ENCODE peak calls at places on chromosome 1, in five cellular contexts. One of them, this sample, is unnamed. For H3K4me1 and H3K36me3, the result is how much of the 10 kb centered on the place peaks cover.

GRCh38 chr1:203467550-203467921 is 8.1 kb upstream of the PRELP start:
- DNase-seq in HCT116: no peak
- DNase-seq in HepG2: no peak
- DNase-seq in body of pancreas: peak
- DNase-seq in lung: no peak
- DNase-seq in this sample: no peak

GRCh38 chr1:116122955-116123757 is 12.0 kb downstream of the MAB21L3 start:
- DNase-seq in HepG2: peak
- DNase-seq in HCT116: no peak
- DNase-seq in lung: peak
- DNase-seq in body of pancreas: peak
- DNase-seq in this sample: peak

GRCh38 chr1:240967070-240967724 is 355.2 kb upstream of the GREM2 start:
- DNase-seq in body of pancreas: no peak
- DNase-seq in HepG2: peak
- DNase-seq in lung: no peak
- DNase-seq in HCT116: no peak
- DNase-seq in this sample: peak

GRCh38 chr1:217891966-217892365 is 260.8 kb downstream of the SPATA17 start:
- DNase-seq in body of pancreas: no peak
- DNase-seq in HCT116: no peak
- DNase-seq in HepG2: no peak
- DNase-seq in lung: no peak
- DNase-seq in this sample: no peak

GRCh38 chr1:108050134-108050533 is 85.2 kb upstream of the VAV3 start:
- DNase-seq in body of pancreas: peak
- DNase-seq in HCT116: no peak
- DNase-seq in lung: no peak
- DNase-seq in HepG2: no peak
- DNase-seq in this sample: no peak

GRCh38 chr1:201480231-201481003 is 11.4 kb upstream of the PHLDA3 start:
- DNase-seq in HCT116: peak
- DNase-seq in HepG2: peak
- DNase-seq in body of pancreas: peak
- DNase-seq in lung: peak
- DNase-seq in this sample: peak

GRCh38 chr1:43908226-43908625 is 25.4 kb upstream of the ARTN start:
- DNase-seq in HCT116: no peak
- DNase-seq in lung: no peak
- DNase-seq in body of pancreas: no peak
- DNase-seq in HepG2: no peak
- DNase-seq in this sample: no peak

GRCh38 chr1:238954865-238955264 is 431.5 kb upstream of the CHRM3 start:
- DNase-seq in body of pancreas: no peak
- DNase-seq in lung: no peak
- DNase-seq in HCT116: no peak
- DNase-seq in HepG2: no peak
- DNase-seq in this sample: no peak

GRCh38 chr1:147243228-147243685 is 773 bp downstream of the CHD1L start:
- DNase-seq in lung: no peak
- DNase-seq in HCT116: no peak
- DNase-seq in HepG2: peak
- DNase-seq in body of pancreas: peak
- DNase-seq in this sample: peak

GRCh38 chr1:77036560-77036959 is 169.3 kb downstream of the ST6GALNAC5 start:
- DNase-seq in lung: no peak
- DNase-seq in HepG2: no peak
- DNase-seq in HCT116: no peak
- DNase-seq in body of pancreas: no peak
- DNase-seq in this sample: no peak

GRCh38 chr1:215957692-215958091 is 390.6 kb downstream of the KCTD3 start:
- DNase-seq in body of pancreas: no peak
- DNase-seq in lung: no peak
- DNase-seq in HCT116: no peak
- DNase-seq in HepG2: no peak
- DNase-seq in this sample: no peak

GRCh38 chr1:64539808-64540207 is 69.9 kb downstream of the CACHD1 start:
- DNase-seq in HCT116: no peak
- DNase-seq in HepG2: no peak
- DNase-seq in body of pancreas: peak
- DNase-seq in lung: peak
- DNase-seq in this sample: no peak

GRCh38 chr1:59020151-59020997 is 236.5 kb upstream of the JUN start:
- DNase-seq in HCT116: no peak
- DNase-seq in lung: peak
- DNase-seq in body of pancreas: peak
- DNase-seq in HepG2: no peak
- DNase-seq in this sample: no peak

GRCh38 chr1:63663301-63663700 is 70.1 kb downstream of the PGM1 start:
- DNase-seq in lung: no peak
- DNase-seq in HepG2: no peak
- DNase-seq in body of pancreas: no peak
- DNase-seq in HCT116: peak
- DNase-seq in this sample: no peak

GRCh38 chr1:218886472-218886871 is 287.2 kb upstream of the LYPLAL1 start:
- DNase-seq in HepG2: no peak
- DNase-seq in body of pancreas: no peak
- DNase-seq in lung: no peak
- DNase-seq in HCT116: no peak
- DNase-seq in this sample: no peak

GRCh38 chr1:200314085-200314750 is 95.6 kb downstream of the ZNF281 start:
- DNase-seq in lung: no peak
- DNase-seq in body of pancreas: no peak
- DNase-seq in HCT116: no peak
- DNase-seq in HepG2: peak
- DNase-seq in this sample: peak

GRCh38 chr1:214086945-214087344 is 99.2 kb downstream of the PROX1 start:
- DNase-seq in lung: no peak
- DNase-seq in HepG2: no peak
- DNase-seq in HCT116: no peak
- DNase-seq in body of pancreas: no peak
- DNase-seq in this sample: peak

GRCh38 chr1:147683163-147683763 is 12.9 kb upstream of the ACP6 start:
- DNase-seq in HCT116: no peak
- DNase-seq in lung: no peak
- DNase-seq in body of pancreas: no peak
- DNase-seq in HepG2: no peak
- DNase-seq in this sample: no peak

GRCh38 chr1:7988576-7988975 is 27.1 kb downstream of the PARK7 start:
- DNase-seq in HepG2: no peak
- DNase-seq in HCT116: no peak
- DNase-seq in lung: no peak
- DNase-seq in body of pancreas: no peak
- DNase-seq in this sample: no peak

GRCh38 chr1:29691499-29691898 is 455.2 kb downstream of the PTPRU start:
- DNase-seq in lung: no peak
- DNase-seq in HCT116: no peak
- DNase-seq in body of pancreas: no peak
- DNase-seq in HepG2: no peak
- DNase-seq in this sample: no peak

GRCh38 chr1:157073944-157074685 is 25.5 kb downstream of the ETV3L start:
- DNase-seq in HepG2: peak
- DNase-seq in lung: peak
- DNase-seq in HCT116: peak
- DNase-seq in body of pancreas: peak
- DNase-seq in this sample: peak

GRCh38 chr1:212457740-212458338 is 25.1 kb downstream of the NENF start:
- DNase-seq in body of pancreas: peak
- DNase-seq in HepG2: peak
- DNase-seq in HCT116: peak
- DNase-seq in lung: peak
- DNase-seq in this sample: no peak

GRCh38 chr1:84143796-84144565 is at the start of gene PRKACB:
- DNase-seq in lung: no peak
- DNase-seq in HepG2: no peak
- DNase-seq in body of pancreas: no peak
- DNase-seq in HCT116: no peak
- DNase-seq in this sample: no peak

GRCh38 chr1:232614811-232615210 is 15.1 kb downstream of the SIPA1L2 start:
- DNase-seq in lung: no peak
- DNase-seq in body of pancreas: no peak
- DNase-seq in HepG2: no peak
- DNase-seq in HCT116: no peak
- DNase-seq in this sample: no peak

GRCh38 chr1:27116697-27117096 is 38.2 kb downstream of the SLC9A1 start:
- DNase-seq in HepG2: no peak
- DNase-seq in lung: no peak
- DNase-seq in body of pancreas: peak
- DNase-seq in HCT116: no peak
- DNase-seq in this sample: no peak

DNA sequence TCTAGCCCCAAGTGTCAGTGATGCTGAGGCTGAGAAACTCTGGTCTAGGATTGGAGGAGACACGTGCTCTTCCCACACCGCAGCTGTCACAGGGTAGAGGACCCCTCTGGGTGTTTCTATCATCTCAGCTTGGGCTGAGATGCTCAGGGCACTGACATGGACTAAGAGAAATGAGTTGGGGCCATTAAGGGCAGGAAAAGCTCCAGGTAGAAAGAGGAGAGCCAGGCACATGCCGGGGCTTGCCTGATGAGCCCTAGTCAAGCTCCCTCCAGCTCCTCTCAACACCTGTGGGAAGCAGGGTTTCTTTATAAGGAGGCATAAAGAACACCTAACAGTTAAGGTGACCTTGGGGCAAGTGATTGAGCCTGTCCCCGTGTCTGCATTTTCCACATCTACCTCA is 17.3 kb downstream of the ABCA4 start:
- DNase-seq in HCT116: no peak
- DNase-seq in lung: no peak
- DNase-seq in HepG2: no peak
- DNase-seq in body of pancreas: no peak
- DNase-seq in this sample: no peak
- TF ChIP-seq CTCF in HCT116: no peak
- TF ChIP-seq CTCF in lung: no peak
- TF ChIP-seq CTCF in HepG2: no peak
- TF ChIP-seq CTCF in body of pancreas: no peak
- TF ChIP-seq CTCF in this sample: no peak

DNA sequence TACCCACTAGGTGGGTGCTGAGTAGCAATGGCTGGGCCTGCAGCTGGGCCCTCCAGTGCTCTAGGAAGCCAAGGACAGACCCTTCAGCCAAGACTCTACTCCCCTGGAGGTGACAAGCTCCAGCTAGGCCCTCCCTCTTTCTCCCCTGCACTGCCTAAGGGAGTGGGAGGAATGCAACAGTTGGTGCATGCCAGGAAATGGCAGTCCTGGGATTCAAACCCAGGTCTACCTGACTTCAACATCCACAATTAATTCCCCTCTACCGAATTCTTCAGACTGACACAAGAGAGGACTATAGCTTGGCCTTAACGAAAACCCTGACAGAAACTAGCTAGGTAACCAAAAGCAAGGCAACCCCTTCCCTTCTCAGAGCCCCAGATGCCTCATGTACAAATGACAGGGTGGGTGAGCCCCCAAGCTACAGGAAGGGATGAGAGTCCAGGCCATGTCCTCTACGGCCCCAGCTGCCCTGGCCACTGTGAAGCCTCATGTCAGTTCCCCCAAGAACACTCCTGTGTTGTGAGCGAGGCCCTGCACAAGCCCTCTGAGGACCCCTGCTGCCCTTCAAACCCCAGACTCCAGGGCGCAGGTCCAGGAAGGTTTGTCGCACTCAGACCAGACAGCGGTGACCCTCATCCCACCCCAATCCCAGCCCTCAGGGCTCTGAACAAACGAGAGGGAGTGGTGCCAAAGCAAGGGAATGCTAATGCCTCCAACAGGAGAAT is 92.2 kb downstream of the MRPL37 start:
- DNase-seq in HCT116: no peak
- DNase-seq in HepG2: no peak
- DNase-seq in lung: no peak
- DNase-seq in body of pancreas: no peak
- DNase-seq in this sample: no peak
- H3K4me1 ChIP-seq in HCT116: under half
- H3K4me1 ChIP-seq in HepG2: under half
- H3K4me1 ChIP-seq in lung: under half
- H3K4me1 ChIP-seq in body of pancreas: under half
- H3K4me1 ChIP-seq in this sample: under half

GRCh38 chr1:170535418-170535817 is 3.5 kb downstream of the GORAB start:
- DNase-seq in lung: no peak
- DNase-seq in HepG2: no peak
- DNase-seq in HCT116: no peak
- DNase-seq in body of pancreas: no peak
- DNase-seq in this sample: no peak
- H3K36me3 ChIP-seq in lung: under half
- H3K36me3 ChIP-seq in HepG2: under half
- H3K36me3 ChIP-seq in HCT116: under half
- H3K36me3 ChIP-seq in body of pancreas: under half
- H3K36me3 ChIP-seq in this sample: under half

GRCh38 chr1:228510101-228510850 is 23.1 kb downstream of the RNF187 start:
- DNase-seq in HCT116: no peak
- DNase-seq in body of pancreas: no peak
- DNase-seq in HepG2: no peak
- DNase-seq in lung: no peak
- DNase-seq in this sample: no peak

GRCh38 chr1:228513244-228513900 is 26.2 kb downstream of the RNF187 start:
- DNase-seq in lung: no peak
- DNase-seq in HCT116: no peak
- DNase-seq in body of pancreas: no peak
- DNase-seq in HepG2: no peak
- DNase-seq in this sample: no peak

GRCh38 chr1:228512852-228513243 is 25.7 kb downstream of the RNF187 start:
- DNase-seq in HCT116: no peak
- DNase-seq in lung: no peak
- DNase-seq in body of pancreas: no peak
- DNase-seq in HepG2: no peak
- DNase-seq in this sample: no peak

GRCh38 chr1:228511014-228511413 is 23.8 kb downstream of the RNF187 start:
- DNase-seq in HepG2: no peak
- DNase-seq in lung: no peak
- DNase-seq in HCT116: no peak
- DNase-seq in body of pancreas: no peak
- DNase-seq in this sample: no peak

GRCh38 chr1:228511539-228512445 is 24.6 kb downstream of the RNF187 start:
- DNase-seq in lung: no peak
- DNase-seq in body of pancreas: no peak
- DNase-seq in HCT116: no peak
- DNase-seq in HepG2: no peak
- DNase-seq in this sample: no peak
- TF ChIP-seq CTCF in lung: no peak
- TF ChIP-seq CTCF in body of pancreas: no peak
- TF ChIP-seq CTCF in HCT116: no peak
- TF ChIP-seq CTCF in HepG2: no peak
- TF ChIP-seq CTCF in this sample: no peak

GRCh38 chr1:221740260-221740830 is 1.5 kb downstream of the DUSP10 start:
- DNase-seq in HepG2: no peak
- DNase-seq in lung: no peak
- DNase-seq in HCT116: no peak
- DNase-seq in body of pancreas: no peak
- DNase-seq in this sample: no peak
- H3K4me1 ChIP-seq in HepG2: under half
- H3K4me1 ChIP-seq in lung: under half
- H3K4me1 ChIP-seq in HCT116: under half
- H3K4me1 ChIP-seq in body of pancreas: half or more
- H3K4me1 ChIP-seq in this sample: under half

This sample was measured in Caco-2.